ENCODE peak calls at places on chromosomes 6 and 20, in ten cellular contexts. F, D, N, U, O, K, Y, W, S and H are unnamed samples.

GRCh38 chr6:44642870-44643522 is 255.5 kb downstream of the CDC5L start:
- DNase-seq in S (no peak), D (no peak), W (peak), N (no peak), O (no peak), U (no peak), Y (no peak), K (no peak), F (no peak), H (no peak)

GRCh38 chr20:31560900-31561598 is 44.0 kb upstream of the ID1 start:
- DNase-seq in W (peak), Y (no peak), D (no peak), U (peak), F (no peak), N (peak), K (no peak), S (no peak), O (peak), H (no peak)

GRCh38 chr6:142361765-142362540 is 60.1 kb downstream of the ADGRG6 start:
- DNase-seq in W (peak), S (no peak), Y (no peak), O (peak), K (no peak), U (peak), D (no peak), N (no peak), F (no peak), H (no peak)

GRCh38 chr20:44810061-44810390 is 320 bp downstream of the RIMS4 start:
- DNase-seq in W (no peak), S (no peak), U (no peak), N (no peak), Y (no peak), K (no peak), D (no peak), F (no peak), O (no peak), H (no peak)

GRCh38 chr6:19525673-19526072 is 311.5 kb upstream of the ID4 start:
- DNase-seq in W (no peak), O (no peak), Y (no peak), K (no peak), S (no peak), N (no peak), F (no peak), U (no peak), D (no peak), H (no peak)

GRCh38 chr6:87444362-87444761 is 28.4 kb upstream of the SLC35A1 start:
- DNase-seq in W (peak), F (no peak), S (no peak), Y (no peak), D (peak), U (no peak), K (no peak), N (no peak), O (no peak), H (no peak)

GRCh38 chr6:149075616-149076354 is 241.7 kb upstream of the TAB2 start:
- DNase-seq in N (no peak), K (no peak), W (peak), D (no peak), O (no peak), F (no peak), Y (no peak), U (no peak), S (no peak), H (no peak)

GRCh38 chr6:107246249-107246971 is 131.1 kb upstream of the BEND3 start:
- DNase-seq in U (no peak), K (no peak), Y (no peak), W (no peak), S (no peak), N (no peak), O (no peak), D (no peak), F (no peak), H (no peak)

GRCh38 chr6:135109761-135110160 is 55.1 kb upstream of the HBS1L start:
- DNase-seq in Y (no peak), K (no peak), O (no peak), S (no peak), N (no peak), U (no peak), F (no peak), W (no peak), D (no peak), H (no peak)

GRCh38 chr6:105733556-105734162 is 330.8 kb upstream of the PREP start:
- DNase-seq in O (no peak), S (no peak), D (no peak), N (no peak), W (peak), U (no peak), Y (no peak), F (no peak), K (no peak), H (no peak)

GRCh38 chr6:113362542-113363430 is 494.4 kb upstream of the MARCKS start:
- DNase-seq in O (no peak), K (no peak), S (no peak), U (no peak), D (no peak), N (no peak), F (no peak), Y (no peak), W (peak), H (no peak)

GRCh38 chr20:11044561-11044960 is 370.8 kb upstream of the JAG1 start:
- DNase-seq in O (no peak), Y (no peak), D (no peak), F (no peak), U (no peak), S (no peak), K (no peak), W (no peak), N (no peak), H (no peak)

GRCh38 chr6:39251406-39251805 is 22.1 kb upstream of the KCNK5 start:
- DNase-seq in N (no peak), U (no peak), O (no peak), S (no peak), Y (no peak), K (no peak), F (no peak), W (no peak), D (no peak), H (no peak)

GRCh38 chr20:45090481-45090880 is 10.4 kb downstream of the KCNS1 start:
- DNase-seq in K (no peak), U (no peak), S (no peak), W (peak), F (no peak), D (no peak), O (no peak), Y (no peak), N (no peak), H (no peak)

GRCh38 chr20:40938020-40938419 is 90.6 kb upstream of the TOP1 start:
- DNase-seq in F (no peak), Y (no peak), N (no peak), S (no peak), W (no peak), O (no peak), K (no peak), D (peak), U (no peak), H (no peak)
- TF ChIP-seq CTCF in F (no peak), Y (no peak), N (no peak), S (no peak), W (no peak), O (no peak), K (no peak), D (peak), U (no peak), H (no peak)

DNA sequence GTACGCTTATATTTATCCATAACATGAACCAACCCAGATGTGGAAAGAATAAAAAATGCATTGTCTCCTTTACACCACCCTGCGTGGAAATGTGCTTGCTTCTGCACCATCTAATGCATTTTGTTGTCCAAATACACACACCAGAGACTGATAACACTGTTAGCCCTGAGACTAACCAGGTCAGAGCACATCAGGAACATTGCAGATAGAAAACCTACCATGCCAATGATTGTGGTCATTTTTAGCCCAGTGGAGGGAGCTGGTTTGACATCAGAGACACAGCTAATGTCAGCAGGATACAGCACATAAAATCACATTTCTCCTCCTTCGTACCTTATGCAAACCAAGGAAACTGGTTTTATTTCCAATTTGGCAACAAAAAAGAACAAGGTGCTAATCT is 528.7 kb downstream of the DOK5 start:
- DNase-seq in D (no peak), S (no peak), K (no peak), N (no peak), U (no peak), W (no peak), F (no peak), O (no peak), Y (no peak), H (no peak)
- TF ChIP-seq CTCF in D (peak), S (no peak), K (no peak), N (no peak), U (no peak), W (no peak), F (no peak), O (no peak), Y (no peak), H (no peak)

DNA sequence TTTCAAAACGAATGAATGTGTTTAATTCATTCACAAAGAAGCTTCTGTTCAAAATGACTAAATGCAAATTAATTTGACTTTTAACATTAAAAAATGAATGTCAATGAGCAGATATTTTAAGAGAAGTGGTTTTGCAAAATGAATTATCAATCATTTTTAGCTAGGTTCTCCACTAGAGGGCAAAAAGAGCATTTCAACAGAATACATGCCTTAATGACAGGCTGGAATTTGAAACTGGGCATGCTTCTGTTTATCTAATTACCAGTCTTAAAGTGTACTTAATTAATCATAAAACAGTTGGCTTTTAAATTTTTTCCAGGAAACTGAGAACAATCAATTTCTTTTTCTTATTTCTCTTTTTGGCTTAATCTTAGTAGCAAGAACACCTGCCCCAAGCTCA is 63.8 kb upstream of the TINAG start:
- DNase-seq in U (no peak), F (no peak), N (no peak), W (peak), S (no peak), K (no peak), Y (no peak), D (no peak), O (no peak), H (no peak)
- TF ChIP-seq CTCF in U (peak), F (peak), N (peak), W (peak), S (peak), K (peak), Y (no peak), D (peak), O (peak), H (no peak)

GRCh38 chr20:49786671-49787370 is 25.8 kb upstream of the SLC9A8 start:
- DNase-seq in Y (no peak), N (no peak), U (no peak), O (no peak), S (no peak), W (no peak), F (no peak), D (no peak), K (no peak), H (no peak)
- TF ChIP-seq CTCF in Y (no peak), N (peak), U (peak), O (peak), S (no peak), W (peak), F (peak), D (peak), K (peak), H (no peak)

DNA sequence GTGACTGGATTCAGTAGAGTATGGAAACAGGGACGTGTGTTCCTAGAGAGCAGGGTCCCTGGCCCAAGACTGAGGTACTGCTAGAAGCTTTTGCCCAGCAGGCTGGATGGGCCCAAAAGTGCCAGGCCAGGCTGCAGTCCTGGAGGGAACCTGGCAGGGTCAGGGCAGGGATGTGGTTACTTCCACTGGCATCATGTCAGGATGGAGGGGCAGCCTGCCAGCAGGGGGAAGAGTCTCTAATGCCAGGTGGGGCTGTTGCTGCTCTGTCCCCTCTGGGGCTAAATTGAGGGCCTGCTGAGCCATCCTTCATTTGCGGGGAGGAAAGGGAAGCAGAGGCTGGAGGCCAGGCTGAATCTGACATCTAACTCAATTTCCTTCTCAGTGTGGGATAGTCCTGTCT is 17.2 kb downstream of the ZDHHC14 start:
- DNase-seq in D (no peak), N (no peak), F (no peak), O (no peak), Y (no peak), U (no peak), S (no peak), K (no peak), W (no peak), H (no peak)
- TF ChIP-seq CTCF in D (peak), N (no peak), F (no peak), O (no peak), Y (no peak), U (no peak), S (no peak), K (no peak), W (no peak), H (no peak)

GRCh38 chr6:31874084-31874670 is 4.6 kb downstream of the SLC44A4 start:
- DNase-seq in W (no peak), Y (no peak), U (no peak), F (no peak), S (no peak), O (no peak), D (no peak), K (no peak), N (no peak), H (no peak)

GRCh38 chr6:31871068-31871659 is 7.6 kb downstream of the SLC44A4 start:
- DNase-seq in U (peak), D (no peak), O (no peak), K (no peak), N (no peak), S (no peak), F (no peak), Y (no peak), W (peak), H (no peak)

GRCh38 chr6:31874836-31875572 is 3.8 kb downstream of the SLC44A4 start:
- DNase-seq in W (no peak), S (no peak), N (no peak), K (no peak), Y (no peak), F (no peak), D (no peak), O (no peak), U (no peak), H (no peak)

GRCh38 chr6:31865205-31866118 is 2.8 kb upstream of the NEU1 start:
- DNase-seq in U (no peak), O (no peak), K (no peak), Y (no peak), W (peak), S (no peak), N (no peak), D (no peak), F (no peak), H (no peak)

DNA sequence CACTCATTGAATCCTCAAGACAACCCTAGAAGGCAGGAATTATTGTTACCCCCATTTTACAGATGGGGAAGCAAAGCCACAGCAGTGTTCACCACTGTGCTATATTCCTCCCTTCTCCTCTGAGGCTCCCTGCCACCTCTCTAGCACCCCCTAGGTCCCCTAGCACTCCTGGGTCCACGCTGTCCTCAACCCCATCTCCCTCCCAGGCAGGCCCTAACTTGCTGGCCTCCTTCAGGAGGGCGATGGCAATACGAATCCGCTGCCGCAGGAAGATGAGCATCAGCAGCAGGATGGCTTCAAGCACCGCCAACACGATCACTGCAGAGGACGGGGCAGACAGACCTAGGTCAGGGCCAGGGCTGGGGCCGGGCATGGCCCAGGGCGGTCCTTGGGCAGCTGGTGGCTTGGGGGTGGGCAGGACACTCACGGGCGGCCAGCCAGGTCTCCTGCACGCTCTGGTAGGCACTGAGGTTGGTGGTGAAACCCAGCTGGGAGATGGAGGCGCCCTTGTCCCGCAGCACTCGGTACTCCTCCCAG is 7.8 kb upstream of the NEU1 start:
- DNase-seq in W (no peak), N (peak), K (no peak), D (peak), U (no peak), F (no peak), Y (no peak), O (no peak), S (no peak), H (no peak)
- TF ChIP-seq CTCF in W (peak), N (no peak), K (no peak), D (peak), U (no peak), F (no peak), Y (no peak), O (no peak), S (no peak), H (no peak)

GRCh38 chr20:35947489-35947888 is 6.8 kb downstream of the SCAND1 start:
- DNase-seq in S (no peak), N (no peak), Y (peak), F (peak), K (peak), U (no peak), D (peak), O (no peak), W (peak), H (no peak)
- TF ChIP-seq CTCF in S (no peak), N (no peak), Y (no peak), F (no peak), K (peak), U (peak), D (peak), O (peak), W (peak), H (peak)